ENCODE peak calls at places on chromosomes 16 and 17, in six cellular contexts. One of them, this sample, is unnamed.

GRCh38 chr17:69819316-69820087 is 255.5 kb upstream of the KCNJ16 start:
- DNase-seq in HL-60: no peak
- DNase-seq in SK-N-SH: no peak
- DNase-seq in GM12878: no peak
- DNase-seq in H1: no peak
- DNase-seq in K562: no peak
- DNase-seq in this sample: no peak

GRCh38 chr16:84618428-84619102 is 687 bp upstream of the COTL1 start:
- DNase-seq in K562: peak
- DNase-seq in GM12878: no peak
- DNase-seq in HL-60: peak
- DNase-seq in H1: peak
- DNase-seq in SK-N-SH: peak
- DNase-seq in this sample: peak

GRCh38 chr17:50691550-50692447 is 15.9 kb downstream of the ANKRD40 start:
- DNase-seq in HL-60: no peak
- DNase-seq in H1: no peak
- DNase-seq in K562: no peak
- DNase-seq in GM12878: no peak
- DNase-seq in SK-N-SH: no peak
- DNase-seq in this sample: peak

GRCh38 chr16:6625606-6626005 is 707.0 kb upstream of the RBFOX1 start:
- DNase-seq in K562: no peak
- DNase-seq in GM12878: no peak
- DNase-seq in H1: no peak
- DNase-seq in HL-60: no peak
- DNase-seq in SK-N-SH: peak
- DNase-seq in this sample: no peak

GRCh38 chr17:74190154-74190553 is 13.3 kb upstream of the RPL38 start:
- DNase-seq in K562: peak
- DNase-seq in SK-N-SH: peak
- DNase-seq in GM12878: no peak
- DNase-seq in H1: no peak
- DNase-seq in HL-60: no peak
- DNase-seq in this sample: peak

GRCh38 chr17:6477831-6478383 is 33.7 kb downstream of the PIMREG start:
- DNase-seq in HL-60: no peak
- DNase-seq in GM12878: no peak
- DNase-seq in H1: no peak
- DNase-seq in K562: no peak
- DNase-seq in SK-N-SH: no peak
- DNase-seq in this sample: no peak

GRCh38 chr17:75892556-75893224 is 4.1 kb downstream of the TRIM65 start:
- DNase-seq in SK-N-SH: no peak
- DNase-seq in GM12878: no peak
- DNase-seq in K562: no peak
- DNase-seq in HL-60: no peak
- DNase-seq in H1: no peak
- DNase-seq in this sample: peak

GRCh38 chr16:1996175-1996574 is 6.4 kb downstream of the SYNGR3 start:
- DNase-seq in GM12878: no peak
- DNase-seq in HL-60: no peak
- DNase-seq in SK-N-SH: no peak
- DNase-seq in H1: no peak
- DNase-seq in K562: no peak
- DNase-seq in this sample: no peak

GRCh38 chr17:81365148-81365600 is 30.1 kb upstream of the BAHCC1 start:
- DNase-seq in H1: peak
- DNase-seq in GM12878: no peak
- DNase-seq in SK-N-SH: no peak
- DNase-seq in K562: peak
- DNase-seq in HL-60: no peak
- DNase-seq in this sample: no peak

GRCh38 chr16:73356401-73357079 is 308.6 kb upstream of the ZFHX3 start:
- DNase-seq in GM12878: no peak
- DNase-seq in HL-60: no peak
- DNase-seq in H1: no peak
- DNase-seq in SK-N-SH: no peak
- DNase-seq in K562: no peak
- DNase-seq in this sample: no peak

GRCh38 chr16:58418601-58419000 is 26.3 kb downstream of the GINS3 start:
- DNase-seq in H1: no peak
- DNase-seq in K562: peak
- DNase-seq in SK-N-SH: no peak
- DNase-seq in GM12878: no peak
- DNase-seq in HL-60: no peak
- DNase-seq in this sample: no peak

GRCh38 chr17:17180141-17180603 is 26.0 kb downstream of the PLD6 start:
- DNase-seq in SK-N-SH: no peak
- DNase-seq in HL-60: no peak
- DNase-seq in GM12878: no peak
- DNase-seq in K562: no peak
- DNase-seq in H1: no peak
- DNase-seq in this sample: no peak

GRCh38 chr17:8518346-8518745 is 82.7 kb downstream of the NDEL1 start:
- DNase-seq in H1: no peak
- DNase-seq in SK-N-SH: no peak
- DNase-seq in GM12878: no peak
- DNase-seq in HL-60: no peak
- DNase-seq in K562: no peak
- DNase-seq in this sample: no peak

GRCh38 chr17:65172511-65173136 is 35.5 kb downstream of the RGS9 start:
- DNase-seq in SK-N-SH: no peak
- DNase-seq in H1: no peak
- DNase-seq in K562: no peak
- DNase-seq in HL-60: no peak
- DNase-seq in GM12878: no peak
- DNase-seq in this sample: no peak

GRCh38 chr17:17098426-17099035 is 56.3 kb downstream of the MPRIP start:
- DNase-seq in HL-60: no peak
- DNase-seq in SK-N-SH: no peak
- DNase-seq in H1: no peak
- DNase-seq in GM12878: no peak
- DNase-seq in K562: no peak
- DNase-seq in this sample: no peak

GRCh38 chr17:7173687-7174602 is 5.2 kb downstream of the ASGR1 start:
- DNase-seq in GM12878: no peak
- DNase-seq in K562: no peak
- DNase-seq in H1: peak
- DNase-seq in HL-60: no peak
- DNase-seq in SK-N-SH: peak
- DNase-seq in this sample: no peak

GRCh38 chr17:69854381-69854780 is 220.6 kb upstream of the KCNJ16 start:
- DNase-seq in H1: no peak
- DNase-seq in SK-N-SH: no peak
- DNase-seq in GM12878: no peak
- DNase-seq in K562: no peak
- DNase-seq in HL-60: no peak
- DNase-seq in this sample: no peak

GRCh38 chr17:4594406-4595349 is 10.3 kb downstream of the SMTNL2 start:
- DNase-seq in K562: peak
- DNase-seq in HL-60: no peak
- DNase-seq in GM12878: no peak
- DNase-seq in SK-N-SH: peak
- DNase-seq in H1: peak
- DNase-seq in this sample: no peak

GRCh38 chr16:61148930-61149329 is 887.3 kb downstream of the CDH8 start:
- DNase-seq in SK-N-SH: no peak
- DNase-seq in H1: no peak
- DNase-seq in GM12878: no peak
- DNase-seq in HL-60: no peak
- DNase-seq in K562: no peak
- DNase-seq in this sample: peak

GRCh38 chr17:29643817-29644160 is 21.1 kb upstream of the CORO6 start:
- DNase-seq in K562: no peak
- DNase-seq in HL-60: no peak
- DNase-seq in GM12878: no peak
- DNase-seq in SK-N-SH: no peak
- DNase-seq in H1: no peak
- DNase-seq in this sample: no peak

GRCh38 chr17:29645516-29646051 is 22.9 kb upstream of the CORO6 start:
- DNase-seq in GM12878: no peak
- DNase-seq in H1: no peak
- DNase-seq in HL-60: no peak
- DNase-seq in SK-N-SH: peak
- DNase-seq in K562: no peak
- DNase-seq in this sample: no peak

GRCh38 chr17:29640981-29641642 is 18.4 kb upstream of the CORO6 start:
- DNase-seq in H1: no peak
- DNase-seq in HL-60: no peak
- DNase-seq in K562: no peak
- DNase-seq in GM12878: no peak
- DNase-seq in SK-N-SH: no peak
- DNase-seq in this sample: no peak

GRCh38 chr17:29642171-29642611 is 19.5 kb upstream of the CORO6 start:
- DNase-seq in HL-60: no peak
- DNase-seq in K562: no peak
- DNase-seq in GM12878: no peak
- DNase-seq in SK-N-SH: peak
- DNase-seq in H1: no peak
- DNase-seq in this sample: no peak

GRCh38 chr17:29640413-29640812 is 17.7 kb upstream of the CORO6 start:
- DNase-seq in K562: no peak
- DNase-seq in SK-N-SH: no peak
- DNase-seq in GM12878: no peak
- DNase-seq in H1: no peak
- DNase-seq in HL-60: no peak
- DNase-seq in this sample: no peak
- TF ChIP-seq GABPA in K562: no peak
- TF ChIP-seq GABPA in SK-N-SH: no peak
- TF ChIP-seq GABPA in GM12878: no peak
- TF ChIP-seq GABPA in H1: no peak
- TF ChIP-seq GABPA in HL-60: no peak
- TF ChIP-seq GABPA in this sample: no peak

GRCh38 chr16:57069635-57070350 is 22.6 kb upstream of the CPNE2 start:
- DNase-seq in SK-N-SH: no peak
- DNase-seq in H1: no peak
- DNase-seq in HL-60: no peak
- DNase-seq in K562: no peak
- DNase-seq in GM12878: no peak
- DNase-seq in this sample: no peak

GRCh38 chr16:57064995-57065394 is 27.4 kb upstream of the CPNE2 start:
- DNase-seq in GM12878: no peak
- DNase-seq in SK-N-SH: no peak
- DNase-seq in H1: no peak
- DNase-seq in HL-60: no peak
- DNase-seq in K562: peak
- DNase-seq in this sample: no peak

GRCh38 chr16:57069053-57069452 is 23.3 kb upstream of the CPNE2 start:
- DNase-seq in K562: no peak
- DNase-seq in HL-60: no peak
- DNase-seq in GM12878: no peak
- DNase-seq in SK-N-SH: no peak
- DNase-seq in H1: no peak
- DNase-seq in this sample: no peak

GRCh38 chr16:57066625-57067024 is 25.8 kb upstream of the CPNE2 start:
- DNase-seq in K562: no peak
- DNase-seq in GM12878: no peak
- DNase-seq in H1: no peak
- DNase-seq in HL-60: no peak
- DNase-seq in SK-N-SH: no peak
- DNase-seq in this sample: no peak

DNA sequence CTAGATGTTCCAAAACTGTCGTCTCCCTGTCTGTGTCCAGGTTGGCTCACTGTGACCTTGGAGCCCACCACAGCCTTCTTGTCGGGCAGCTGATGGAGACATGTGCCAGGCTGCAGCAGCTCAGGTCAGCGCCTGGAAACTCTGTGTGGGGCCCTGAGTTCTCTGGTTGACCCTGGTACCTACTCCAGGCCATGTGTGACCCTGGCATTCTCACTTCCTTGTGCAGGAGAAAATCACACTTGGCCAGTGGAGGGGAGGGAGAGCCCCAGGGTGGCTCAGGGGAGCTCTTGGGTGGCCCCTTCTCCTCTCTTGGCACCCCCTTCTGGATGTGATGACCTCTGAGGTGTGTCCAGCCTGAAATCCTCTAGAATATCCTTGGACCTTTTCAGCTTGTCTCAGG is 25.0 kb upstream of the CPNE2 start:
- DNase-seq in HL-60: no peak
- DNase-seq in GM12878: no peak
- DNase-seq in H1: no peak
- DNase-seq in SK-N-SH: no peak
- DNase-seq in K562: no peak
- DNase-seq in this sample: no peak
- TF ChIP-seq GABPA in HL-60: no peak
- TF ChIP-seq GABPA in GM12878: no peak
- TF ChIP-seq GABPA in H1: no peak
- TF ChIP-seq GABPA in SK-N-SH: no peak
- TF ChIP-seq GABPA in K562: no peak
- TF ChIP-seq GABPA in this sample: no peak

GRCh38 chr17:1498869-1499268 is 6.4 kb upstream of the MYO1C start:
- DNase-seq in K562: no peak
- DNase-seq in SK-N-SH: no peak
- DNase-seq in GM12878: no peak
- DNase-seq in H1: no peak
- DNase-seq in HL-60: no peak
- DNase-seq in this sample: no peak

GRCh38 chr17:1509255-1509943 is 7.0 kb downstream of the INPP5K start:
- DNase-seq in K562: no peak
- DNase-seq in HL-60: no peak
- DNase-seq in GM12878: no peak
- DNase-seq in SK-N-SH: no peak
- DNase-seq in H1: no peak
- DNase-seq in this sample: peak

GRCh38 chr17:1506649-1507254 is 9.7 kb downstream of the INPP5K start:
- DNase-seq in H1: no peak
- DNase-seq in HL-60: no peak
- DNase-seq in GM12878: no peak
- DNase-seq in SK-N-SH: no peak
- DNase-seq in K562: no peak
- DNase-seq in this sample: no peak

GRCh38 chr17:1505586-1505985 is 10.8 kb downstream of the INPP5K start:
- DNase-seq in GM12878: no peak
- DNase-seq in SK-N-SH: no peak
- DNase-seq in K562: no peak
- DNase-seq in H1: no peak
- DNase-seq in HL-60: no peak
- DNase-seq in this sample: no peak

GRCh38 chr17:1504866-1505265 is 11.5 kb downstream of the INPP5K start:
- DNase-seq in K562: no peak
- DNase-seq in HL-60: no peak
- DNase-seq in GM12878: no peak
- DNase-seq in H1: no peak
- DNase-seq in SK-N-SH: no peak
- DNase-seq in this sample: no peak
- TF ChIP-seq GABPA in K562: no peak
- TF ChIP-seq GABPA in HL-60: no peak
- TF ChIP-seq GABPA in GM12878: no peak
- TF ChIP-seq GABPA in H1: no peak
- TF ChIP-seq GABPA in SK-N-SH: no peak
- TF ChIP-seq GABPA in this sample: no peak

DNA sequence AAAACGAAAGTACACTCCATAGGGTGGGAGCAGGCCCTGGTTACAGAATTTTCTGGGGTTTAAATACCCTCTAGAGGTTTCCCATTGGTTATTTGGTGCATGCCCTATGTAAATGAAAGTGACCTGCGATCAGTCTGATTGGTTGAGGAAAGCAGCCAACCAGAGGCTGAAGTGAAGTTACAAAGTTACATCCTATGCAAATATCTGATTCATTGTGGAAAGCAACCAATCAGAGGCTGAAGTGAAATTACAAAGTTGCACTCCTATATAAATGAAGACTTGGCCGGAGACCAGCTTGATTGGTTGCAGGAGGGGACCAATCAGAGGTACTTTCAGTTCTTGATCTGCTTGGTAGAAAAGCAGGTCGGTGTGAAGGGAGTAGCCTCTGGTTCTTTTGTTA is 24.4 kb downstream of the NAA60 start:
- DNase-seq in H1: no peak
- DNase-seq in K562: no peak
- DNase-seq in SK-N-SH: no peak
- DNase-seq in HL-60: no peak
- DNase-seq in GM12878: no peak
- DNase-seq in this sample: no peak
- TF ChIP-seq GABPA in H1: no peak
- TF ChIP-seq GABPA in K562: no peak
- TF ChIP-seq GABPA in SK-N-SH: no peak
- TF ChIP-seq GABPA in HL-60: no peak
- TF ChIP-seq GABPA in GM12878: no peak
- TF ChIP-seq GABPA in this sample: no peak

This sample was measured in HepG2.